ENCODE peak calls at places on chromosome 21, in four cellular contexts. One of them, this sample, is unnamed.

GRCh38 chr21:34526618-34527290 is 14.7 kb upstream of the KCNE1 start:
- DNase-seq in GM12878: no peak
- DNase-seq in HepG2: peak
- DNase-seq in K562: no peak
- DNase-seq in this sample: peak

GRCh38 chr21:33011462-33011861 is 14.3 kb upstream of the OLIG2 start:
- DNase-seq in HepG2: peak
- DNase-seq in K562: no peak
- DNase-seq in GM12878: no peak
- DNase-seq in this sample: no peak

GRCh38 chr21:39660191-39660590 is 47.5 kb downstream of the B3GALT5 start:
- DNase-seq in K562: no peak
- DNase-seq in HepG2: no peak
- DNase-seq in GM12878: no peak
- DNase-seq in this sample: no peak

GRCh38 chr21:29117372-29117955 is 13.0 kb upstream of the MAP3K7CL start:
- DNase-seq in GM12878: peak
- DNase-seq in K562: no peak
- DNase-seq in HepG2: no peak
- DNase-seq in this sample: no peak

GRCh38 chr21:42466700-42467612 is 29.1 kb downstream of the RSPH1 start:
- DNase-seq in GM12878: no peak
- DNase-seq in HepG2: peak
- DNase-seq in K562: peak
- DNase-seq in this sample: no peak

GRCh38 chr21:21039624-21040023 is 41.4 kb downstream of the NCAM2 start:
- DNase-seq in GM12878: no peak
- DNase-seq in K562: no peak
- DNase-seq in HepG2: no peak
- DNase-seq in this sample: no peak

GRCh38 chr21:34536311-34536710 is 24.3 kb upstream of the KCNE1 start:
- DNase-seq in GM12878: no peak
- DNase-seq in K562: no peak
- DNase-seq in HepG2: no peak
- DNase-seq in this sample: no peak

GRCh38 chr21:29064850-29065481 is 8.5 kb downstream of the CCT8 start:
- DNase-seq in K562: no peak
- DNase-seq in GM12878: peak
- DNase-seq in HepG2: no peak
- DNase-seq in this sample: no peak

GRCh38 chr21:34582506-34583150 is 32.3 kb downstream of the RCAN1 start:
- DNase-seq in HepG2: peak
- DNase-seq in GM12878: no peak
- DNase-seq in K562: peak
- DNase-seq in this sample: no peak

GRCh38 chr21:42107881-42108553 is 36.9 kb downstream of the UMODL1 start:
- DNase-seq in GM12878: no peak
- DNase-seq in K562: peak
- DNase-seq in HepG2: peak
- DNase-seq in this sample: peak

GRCh38 chr21:34669149-34669879 is 520 bp downstream of the CLIC6 start:
- DNase-seq in GM12878: no peak
- DNase-seq in HepG2: no peak
- DNase-seq in K562: no peak
- DNase-seq in this sample: peak

GRCh38 chr21:25688284-25689035 is 46.2 kb downstream of the ATP5PF start:
- DNase-seq in K562: no peak
- DNase-seq in GM12878: no peak
- DNase-seq in HepG2: no peak
- DNase-seq in this sample: no peak

GRCh38 chr21:37061926-37062591 is 10.8 kb downstream of the PIGP start:
- DNase-seq in GM12878: no peak
- DNase-seq in HepG2: peak
- DNase-seq in K562: no peak
- DNase-seq in this sample: no peak

GRCh38 chr21:34933609-34934345 is 115.3 kb downstream of the RUNX1 start:
- DNase-seq in HepG2: no peak
- DNase-seq in GM12878: no peak
- DNase-seq in K562: no peak
- DNase-seq in this sample: no peak

GRCh38 chr21:33831962-33832659 is 83.5 kb downstream of the ATP5PO start:
- DNase-seq in GM12878: no peak
- DNase-seq in HepG2: no peak
- DNase-seq in K562: no peak
- DNase-seq in this sample: no peak

GRCh38 chr21:28427356-28428022 is 565.2 kb downstream of the LTN1 start:
- DNase-seq in HepG2: no peak
- DNase-seq in GM12878: no peak
- DNase-seq in K562: no peak
- DNase-seq in this sample: no peak

GRCh38 chr21:33169360-33169759 is 60.4 kb upstream of the IFNAR2 start:
- DNase-seq in GM12878: no peak
- DNase-seq in HepG2: no peak
- DNase-seq in K562: no peak
- DNase-seq in this sample: no peak

GRCh38 chr21:23585419-23585818 is 2021.9 kb downstream of the MRPL39 start:
- DNase-seq in K562: no peak
- DNase-seq in GM12878: no peak
- DNase-seq in HepG2: no peak
- DNase-seq in this sample: no peak

GRCh38 chr21:37460196-37460595 is 93.6 kb downstream of the DYRK1A start:
- DNase-seq in K562: peak
- DNase-seq in GM12878: no peak
- DNase-seq in HepG2: no peak
- DNase-seq in this sample: peak

GRCh38 chr21:20996421-20997307 is 1.5 kb upstream of the NCAM2 start:
- DNase-seq in K562: no peak
- DNase-seq in HepG2: no peak
- DNase-seq in GM12878: no peak
- DNase-seq in this sample: peak

GRCh38 chr21:42747746-42748351 is 94.4 kb downstream of the PDE9A start:
- DNase-seq in HepG2: no peak
- DNase-seq in K562: no peak
- DNase-seq in GM12878: no peak
- DNase-seq in this sample: no peak

GRCh38 chr21:38646213-38646837 is 148.0 kb upstream of the ERG start:
- DNase-seq in GM12878: no peak
- DNase-seq in HepG2: no peak
- DNase-seq in K562: no peak
- DNase-seq in this sample: no peak

GRCh38 chr21:37368536-37369279 is 2.1 kb downstream of the DYRK1A start:
- DNase-seq in GM12878: no peak
- DNase-seq in K562: no peak
- DNase-seq in HepG2: no peak
- DNase-seq in this sample: no peak

GRCh38 chr21:17793675-17794123 is 25.5 kb downstream of the C21orf91 start:
- DNase-seq in HepG2: no peak
- DNase-seq in K562: no peak
- DNase-seq in GM12878: no peak
- DNase-seq in this sample: no peak

GRCh38 chr21:27555996-27556395 is 589.1 kb upstream of the ADAMTS5 start:
- DNase-seq in HepG2: no peak
- DNase-seq in GM12878: no peak
- DNase-seq in K562: no peak
- DNase-seq in this sample: no peak

GRCh38 chr21:34889537-34890257 is 159.4 kb downstream of the RUNX1 start:
- DNase-seq in K562: peak
- DNase-seq in GM12878: no peak
- DNase-seq in HepG2: peak
- DNase-seq in this sample: peak

GRCh38 chr21:38985423-38986378 is 180.0 kb downstream of the ETS2 start:
- DNase-seq in GM12878: peak
- DNase-seq in HepG2: no peak
- DNase-seq in K562: peak
- DNase-seq in this sample: no peak

GRCh38 chr21:29299906-29300546 is 1.3 kb downstream of the BACH1 start:
- DNase-seq in HepG2: peak
- DNase-seq in K562: peak
- DNase-seq in GM12878: peak
- DNase-seq in this sample: no peak

GRCh38 chr21:41363370-41364270 is 1.8 kb downstream of the MX2 start:
- DNase-seq in HepG2: no peak
- DNase-seq in GM12878: no peak
- DNase-seq in K562: no peak
- DNase-seq in this sample: no peak

GRCh38 chr21:38229260-38229877 is 27.4 kb upstream of the KCNJ15 start:
- DNase-seq in GM12878: no peak
- DNase-seq in HepG2: no peak
- DNase-seq in K562: no peak
- DNase-seq in this sample: no peak

GRCh38 chr21:33203371-33203724 is 26.4 kb upstream of the IFNAR2 start:
- DNase-seq in K562: no peak
- DNase-seq in HepG2: no peak
- DNase-seq in GM12878: no peak
- DNase-seq in this sample: no peak

GRCh38 chr21:36747815-36748381 is 49.0 kb downstream of the SIM2 start:
- DNase-seq in HepG2: peak
- DNase-seq in GM12878: no peak
- DNase-seq in K562: peak
- DNase-seq in this sample: peak

GRCh38 chr21:35011681-35012080 is 37.4 kb downstream of the RUNX1 start:
- DNase-seq in K562: no peak
- DNase-seq in GM12878: no peak
- DNase-seq in HepG2: no peak
- DNase-seq in this sample: no peak

GRCh38 chr21:45330075-45330781 is 42.5 kb upstream of the POFUT2 start:
- DNase-seq in HepG2: peak
- DNase-seq in GM12878: no peak
- DNase-seq in K562: no peak
- DNase-seq in this sample: no peak
- TF ChIP-seq SP1 in HepG2: no peak
- TF ChIP-seq SP1 in GM12878: no peak
- TF ChIP-seq SP1 in K562: no peak
- TF ChIP-seq SP1 in this sample: no peak

GRCh38 chr21:16608209-16608830 is 878.5 kb downstream of the USP25 start:
- DNase-seq in GM12878: no peak
- DNase-seq in HepG2: peak
- DNase-seq in K562: no peak
- DNase-seq in this sample: no peak
- TF ChIP-seq CREM in GM12878: no peak
- TF ChIP-seq CREM in HepG2: no peak
- TF ChIP-seq CREM in K562: no peak
- TF ChIP-seq CREM in this sample: no peak

GRCh38 chr21:43778469-43779335 is 2.6 kb upstream of the CSTB start:
- DNase-seq in HepG2: no peak
- DNase-seq in K562: no peak
- DNase-seq in GM12878: no peak
- DNase-seq in this sample: no peak
- TF ChIP-seq SP1 in HepG2: no peak
- TF ChIP-seq SP1 in K562: no peak
- TF ChIP-seq SP1 in GM12878: no peak
- TF ChIP-seq SP1 in this sample: no peak

DNA sequence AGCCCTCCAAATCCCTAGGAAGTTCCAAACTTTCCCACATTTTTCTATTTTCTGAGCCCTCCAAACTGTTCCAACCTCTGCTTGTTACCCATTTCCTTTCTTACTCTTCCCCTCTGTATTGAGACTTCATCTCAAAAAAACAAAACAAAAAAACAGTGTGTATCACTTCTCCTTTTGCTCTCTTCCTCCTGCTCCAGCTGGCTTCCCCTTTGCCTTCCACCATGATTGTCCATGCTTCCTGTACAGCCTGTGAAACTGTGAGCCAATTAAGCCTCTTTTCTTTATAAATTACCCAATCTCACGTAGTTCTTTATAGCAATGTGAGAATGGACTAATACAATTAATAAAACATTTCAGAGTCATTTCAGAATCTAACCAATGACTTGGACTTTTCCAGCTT is 69.6 kb upstream of the KRTAP19-8 start:
- DNase-seq in HepG2: no peak
- DNase-seq in GM12878: no peak
- DNase-seq in K562: no peak
- DNase-seq in this sample: no peak
- TF ChIP-seq CREM in HepG2: no peak
- TF ChIP-seq CREM in GM12878: no peak
- TF ChIP-seq CREM in K562: no peak
- TF ChIP-seq CREM in this sample: no peak

GRCh38 chr21:16578912-16579311 is 849.1 kb downstream of the USP25 start:
- DNase-seq in GM12878: no peak
- DNase-seq in K562: no peak
- DNase-seq in HepG2: no peak
- DNase-seq in this sample: no peak
- TF ChIP-seq SP1 in GM12878: no peak
- TF ChIP-seq SP1 in K562: no peak
- TF ChIP-seq SP1 in HepG2: no peak
- TF ChIP-seq SP1 in this sample: no peak

DNA sequence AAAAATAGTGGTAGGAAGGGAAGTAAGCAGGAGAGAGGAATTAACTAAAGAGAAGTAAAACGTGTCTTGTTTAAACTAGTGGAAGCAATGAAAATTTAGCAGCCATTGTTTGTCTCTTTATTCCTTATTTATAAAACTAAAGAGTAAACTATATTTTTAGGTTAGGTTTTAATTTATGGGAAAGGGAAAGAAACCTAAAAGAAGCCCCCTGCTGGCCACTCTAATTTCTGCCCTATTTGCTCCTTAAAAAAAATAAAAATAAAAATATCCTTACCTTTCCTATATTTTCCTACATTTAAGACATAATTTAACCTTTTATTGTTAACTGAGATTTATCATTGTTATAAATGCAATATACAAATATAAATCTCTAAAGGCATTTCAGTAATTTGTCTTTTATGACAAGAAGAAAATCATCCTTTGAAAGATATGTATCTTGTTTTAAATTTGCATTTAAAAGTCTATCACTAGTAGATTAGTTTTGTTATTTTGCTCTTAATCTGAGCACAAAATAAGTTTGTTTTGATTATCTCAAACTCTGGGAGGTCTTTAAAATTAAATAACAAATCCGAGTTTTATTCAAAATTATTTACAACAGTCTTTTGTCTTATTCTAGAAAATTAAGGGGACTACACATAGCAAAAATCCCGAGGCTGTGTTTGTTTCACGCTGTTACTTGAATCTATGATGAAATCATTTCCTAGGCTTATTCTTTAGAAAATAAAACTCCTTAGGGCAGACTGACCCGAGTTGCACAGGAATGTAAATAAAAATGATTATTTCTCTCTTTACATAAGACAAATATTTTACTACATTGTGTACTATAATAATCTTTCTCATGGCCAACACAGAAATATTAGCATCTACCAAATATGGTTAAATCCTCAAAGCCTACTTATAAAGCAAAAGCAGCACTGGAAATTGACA is 201.7 kb downstream of the NRIP1 start:
- DNase-seq in K562: no peak
- DNase-seq in HepG2: peak
- DNase-seq in GM12878: no peak
- DNase-seq in this sample: no peak
- TF ChIP-seq CREM in K562: no peak
- TF ChIP-seq CREM in HepG2: no peak
- TF ChIP-seq CREM in GM12878: no peak
- TF ChIP-seq CREM in this sample: no peak

This sample was measured in WTC11.